ENCODE peak calls at places on chromosomes 7 and 10, in ten cellular contexts. E is BJ, V is foreskin keratinocyte, Q is Ammon's horn, W is A172, Z is substantia nigra, R is GM10248, G is right lobe of liver, C is iris pigment epithelial cell, A is posterior vena cava. L is an unnamed sample.

GRCh38 chr10:80599424-80599847 is 61.7 kb downstream of the SH2D4B start:
- DNase-seq in Z (peak), V (peak), C (peak), E (no peak), W (peak), R (peak), Q (peak), G (no peak), A (no peak), L (peak)

GRCh38 chr10:72025832-72026231 is 61.6 kb downstream of the CHST3 start:
- DNase-seq in Z (no peak), G (no peak), V (no peak), E (no peak), R (no peak), W (no peak), A (no peak), C (no peak), Q (no peak), L (no peak)

GRCh38 chr7:103445228-103446020 is 583 bp downstream of the SLC26A5 start:
- DNase-seq in R (peak), C (peak), E (no peak), Z (no peak), V (peak), G (no peak), A (no peak), W (no peak), Q (no peak), L (no peak)

GRCh38 chr10:43065761-43066160 is 11.1 kb upstream of the RET start:
- DNase-seq in R (no peak), A (no peak), E (no peak), C (no peak), G (no peak), V (no peak), Q (no peak), W (no peak), Z (no peak), L (no peak)

GRCh38 chr7:23184709-23185354 is 3.0 kb downstream of the NUP42 start:
- DNase-seq in E (no peak), W (peak), C (peak), G (no peak), Q (peak), V (peak), R (no peak), A (no peak), Z (peak), L (peak)

GRCh38 chr7:127680983-127681382 is 29.0 kb downstream of the SND1 start:
- DNase-seq in G (no peak), A (no peak), C (no peak), R (no peak), W (no peak), V (no peak), Q (no peak), Z (no peak), E (no peak), L (no peak)

GRCh38 chr7:79050592-79050991 is 402.9 kb downstream of the MAGI2 start:
- DNase-seq in A (no peak), W (peak), Z (peak), E (no peak), R (no peak), G (no peak), C (peak), V (peak), Q (peak), L (no peak)

GRCh38 chr7:139825666-139826290 is 3.3 kb upstream of the TBXAS1 start:
- DNase-seq in C (peak), R (no peak), V (no peak), G (no peak), Q (no peak), E (no peak), A (no peak), W (peak), Z (no peak), L (peak)

GRCh38 chr7:64892666-64893269 is 10.3 kb upstream of the ZNF273 start:
- DNase-seq in R (no peak), C (no peak), V (no peak), A (no peak), W (no peak), E (no peak), G (no peak), Q (no peak), Z (no peak), L (no peak)

GRCh38 chr10:70477661-70478162 is 855 bp upstream of the PALD1 start:
- DNase-seq in G (no peak), Q (no peak), Z (no peak), A (no peak), C (peak), V (peak), W (peak), E (no peak), R (peak), L (no peak)

GRCh38 chr10:132746801-132747625 is 38.9 kb downstream of the NKX6-2 start:
- DNase-seq in E (no peak), Z (peak), W (no peak), A (no peak), V (no peak), R (no peak), C (no peak), G (no peak), Q (no peak), L (no peak)

GRCh38 chr7:28465697-28466096 is 53.4 kb downstream of the CREB5 start:
- DNase-seq in Z (no peak), W (no peak), A (no peak), R (no peak), Q (no peak), G (no peak), C (no peak), E (no peak), V (no peak), L (no peak)

GRCh38 chr7:151590801-151591771 is 71.4 kb upstream of the RHEB start:
- DNase-seq in Z (no peak), G (no peak), C (no peak), A (no peak), R (no peak), W (no peak), V (no peak), Q (peak), E (no peak), L (no peak)